ENCODE peak calls at places on chromosomes 2 and 18, in six cellular contexts. N, M, X, I, W and A are unnamed samples.

GRCh38 chr2:174711206-174711605 is 53.1 kb downstream of the CHRNA1 start:
- DNase-seq in N (no peak), M (no peak), X (no peak), I (no peak), W (no peak), A (no peak)

GRCh38 chr18:42182728-42183700 is 228.0 kb downstream of the PIK3C3 start:
- DNase-seq in N (no peak), M (no peak), X (no peak), I (no peak), W (no peak), A (no peak)

GRCh38 chr18:3596324-3597158 is 146.6 kb downstream of the TGIF1 start:
- DNase-seq in N (peak), M (peak), X (peak), I (peak), W (no peak), A (peak)

GRCh38 chr2:74910245-74910644 is 48.2 kb upstream of the POLE4 start:
- DNase-seq in N (no peak), M (no peak), X (no peak), I (no peak), W (no peak), A (no peak)

GRCh38 chr2:149344105-149344504 is 13.7 kb downstream of the LYPD6 start:
- DNase-seq in N (no peak), M (no peak), X (no peak), I (no peak), W (no peak), A (no peak)

GRCh38 chr2:236338495-236339184 is 74.4 kb upstream of the ASB18 start:
- DNase-seq in N (peak), M (no peak), X (peak), I (no peak), W (no peak), A (no peak)

GRCh38 chr2:194819367-194819766 is 837.7 kb upstream of the SLC39A10 start:
- DNase-seq in N (no peak), M (no peak), X (peak), I (no peak), W (no peak), A (no peak)

GRCh38 chr2:157746234-157746950 is 117.7 kb upstream of the ACVR1C start:
- DNase-seq in N (no peak), M (no peak), X (no peak), I (no peak), W (no peak), A (no peak)

GRCh38 chr2:203061346-203061745 is 46.7 kb downstream of the NBEAL1 start:
- DNase-seq in N (no peak), M (no peak), X (no peak), I (peak), W (no peak), A (no peak)

GRCh38 chr2:160429248-160430000 is 64.2 kb downstream of the RBMS1 start:
- DNase-seq in N (no peak), M (no peak), X (peak), I (peak), W (no peak), A (peak)

GRCh38 chr18:46220116-46220515 is 115.9 kb downstream of the HAUS1 start:
- DNase-seq in N (no peak), M (no peak), X (no peak), I (no peak), W (no peak), A (no peak)

GRCh38 chr18:39998332-39998731 is 1956.7 kb upstream of the PIK3C3 start:
- DNase-seq in N (no peak), M (no peak), X (no peak), I (no peak), W (no peak), A (no peak)

GRCh38 chr2:173028671-173029070 is 47.0 kb upstream of the MAP3K20 start:
- DNase-seq in N (no peak), M (no peak), X (no peak), I (no peak), W (no peak), A (no peak)

GRCh38 chr18:41206341-41206740 is 748.7 kb upstream of the PIK3C3 start:
- DNase-seq in N (no peak), M (no peak), X (no peak), I (no peak), W (no peak), A (no peak)

GRCh38 chr2:112692914-112693313 is 27.9 kb upstream of the NT5DC4 start:
- DNase-seq in N (no peak), M (peak), X (peak), I (peak), W (no peak), A (peak)

GRCh38 chr2:200360364-200360763 is 53.9 kb downstream of the SPATS2L start:
- DNase-seq in N (no peak), M (no peak), X (no peak), I (no peak), W (no peak), A (no peak)

GRCh38 chr18:2597639-2598038 is 26.3 kb downstream of the NDC80 start:
- DNase-seq in N (no peak), M (no peak), X (no peak), I (no peak), W (no peak), A (no peak)

GRCh38 chr2:28632791-28633190 is 118.8 kb upstream of the PPP1CB start:
- DNase-seq in N (no peak), M (no peak), X (no peak), I (no peak), W (no peak), A (no peak)

GRCh38 chr2:32626591-32627221 is 1.1 kb upstream of the TTC27 start:
- DNase-seq in N (no peak), M (no peak), X (no peak), I (no peak), W (no peak), A (no peak)

GRCh38 chr18:7584646-7585271 is 17.6 kb downstream of the PTPRM start:
- DNase-seq in N (no peak), M (no peak), X (no peak), I (no peak), W (no peak), A (no peak)

GRCh38 chr18:75003764-75004690 is 204.9 kb downstream of the PTGR3 start:
- DNase-seq in N (no peak), M (no peak), X (peak), I (no peak), W (no peak), A (no peak)

GRCh38 chr2:88038263-88039105 is 17.1 kb downstream of the KRCC1 start:
- DNase-seq in N (no peak), M (no peak), X (peak), I (peak), W (no peak), A (no peak)

GRCh38 chr2:98538280-98539041 is 69.9 kb downstream of the COA5 start:
- DNase-seq in N (no peak), M (no peak), X (no peak), I (no peak), W (no peak), A (no peak)

GRCh38 chr18:48548921-48549320 is 10.1 kb downstream of the CTIF start:
- DNase-seq in N (no peak), M (no peak), X (no peak), I (no peak), W (no peak), A (no peak)

GRCh38 chr2:240237609-240238151 is 97.2 kb upstream of the OTOS start:
- DNase-seq in N (peak), M (peak), X (no peak), I (no peak), W (no peak), A (no peak)

GRCh38 chr2:37854676-37855282 is 70.3 kb upstream of the RMDN2 start:
- DNase-seq in N (no peak), M (no peak), X (no peak), I (no peak), W (no peak), A (no peak)

GRCh38 chr2:128292599-128293425 is 25.9 kb downstream of the HS6ST1 start:
- DNase-seq in N (peak), M (no peak), X (no peak), I (no peak), W (no peak), A (no peak)

GRCh38 chr2:47077442-47078117 is 77.5 kb downstream of the STPG4 start:
- DNase-seq in N (peak), M (no peak), X (no peak), I (no peak), W (no peak), A (peak)

GRCh38 chr18:23573948-23574431 is 12.3 kb downstream of the NPC1 start:
- DNase-seq in N (no peak), M (no peak), X (no peak), I (no peak), W (no peak), A (no peak)

GRCh38 chr2:146143971-146144370 is 1624.1 kb upstream of the ZEB2 start:
- DNase-seq in N (no peak), M (no peak), X (peak), I (no peak), W (no peak), A (no peak)

GRCh38 chr2:215105607-215106354 is 32.6 kb downstream of the ABCA12 start:
- DNase-seq in N (no peak), M (no peak), X (no peak), I (peak), W (no peak), A (no peak)

GRCh38 chr2:23545811-23546210 is 160.8 kb downstream of the KLHL29 start:
- DNase-seq in N (no peak), M (no peak), X (no peak), I (no peak), W (no peak), A (no peak)

GRCh38 chr2:205462681-205463345 is 219.5 kb upstream of the NRP2 start:
- DNase-seq in N (no peak), M (no peak), X (no peak), I (no peak), W (no peak), A (no peak)

GRCh38 chr2:238521002-238521401 is 94.3 kb downstream of the ASB1 start:
- DNase-seq in N (no peak), M (no peak), X (no peak), I (no peak), W (no peak), A (no peak)

GRCh38 chr2:43461461-43462073 is 134.3 kb downstream of the THADA start:
- DNase-seq in N (no peak), M (no peak), X (no peak), I (no peak), W (peak), A (no peak)
- TF ChIP-seq POLR2A in N (no peak), M (no peak), X (no peak), I (no peak), W (no peak), A (no peak)

DNA sequence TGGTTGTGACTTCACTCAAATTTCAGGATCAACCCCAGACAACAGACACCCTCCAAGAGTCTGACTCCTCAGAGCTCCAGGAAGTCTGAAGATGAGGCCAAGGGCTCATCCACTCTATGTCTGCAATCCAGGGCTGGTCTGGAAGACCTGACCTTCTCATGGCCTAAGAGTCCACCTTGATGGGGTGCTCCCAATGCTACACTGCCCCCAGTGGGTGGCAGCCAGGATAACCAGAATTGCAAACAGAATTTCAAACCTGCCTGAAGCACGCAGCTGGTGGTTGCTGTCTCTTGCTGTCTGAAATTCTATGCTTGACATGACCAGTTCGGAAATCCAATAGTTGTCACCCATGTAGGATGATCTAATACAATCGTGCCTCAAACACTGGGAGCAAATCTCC is 96.0 kb downstream of the UXS1 start:
- DNase-seq in N (no peak), M (no peak), X (peak), I (peak), W (no peak), A (peak)
- TF ChIP-seq POLR2A in N (no peak), M (no peak), X (no peak), I (no peak), W (no peak), A (no peak)

GRCh38 chr18:79899609-79900435 is 51.6 kb downstream of the SLC66A2 start:
- DNase-seq in N (peak), M (peak), X (no peak), I (no peak), W (no peak), A (no peak)
- TF ChIP-seq POLR2A in N (no peak), M (no peak), X (no peak), I (no peak), W (no peak), A (no peak)

DNA sequence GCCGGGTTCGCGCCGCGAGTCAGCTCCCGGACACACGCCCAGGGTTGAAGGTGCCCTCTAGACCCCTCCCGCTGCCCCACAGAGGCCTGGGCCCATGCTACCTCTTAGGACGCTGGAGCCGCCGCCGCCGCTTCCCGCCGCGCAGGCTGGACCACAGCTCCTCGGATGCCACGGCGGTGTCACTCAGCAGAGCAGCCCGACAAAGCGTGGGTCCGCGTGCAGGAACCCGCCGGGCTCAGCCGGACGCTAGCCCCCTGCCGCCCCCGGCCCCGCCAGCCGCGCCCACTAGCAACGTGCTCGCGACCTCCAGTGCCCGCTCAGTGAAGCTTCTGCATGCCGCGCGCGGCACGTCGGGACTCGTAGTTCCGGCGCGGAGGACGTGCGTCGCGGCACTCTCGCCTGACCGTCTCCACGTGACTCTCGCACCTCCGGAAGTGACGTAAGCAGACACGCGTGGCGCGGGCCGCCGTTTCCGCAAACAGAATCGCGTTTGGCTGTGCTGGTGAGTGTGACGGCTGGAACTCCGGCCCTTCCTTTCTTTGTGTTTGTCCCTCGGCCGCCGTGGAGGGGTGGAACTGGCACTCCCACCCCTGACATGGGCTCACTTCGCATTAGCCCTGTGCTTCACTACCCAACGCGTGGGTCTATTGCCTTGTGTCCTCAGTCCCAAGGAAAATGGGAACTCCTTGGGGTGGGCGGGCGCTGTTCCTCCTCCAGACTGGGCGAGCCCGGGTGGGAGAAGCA is at the start of the genes FAM210A and RNMT:
- DNase-seq in N (peak), M (peak), X (peak), I (peak), W (peak), A (peak)
- TF ChIP-seq POLR2A in N (no peak), M (peak), X (peak), I (peak), W (peak), A (peak)

GRCh38 chr2:18781541-18782280 is 192.3 kb upstream of the NT5C1B start:
- DNase-seq in N (no peak), M (no peak), X (no peak), I (no peak), W (no peak), A (no peak)
- TF ChIP-seq POLR2A in N (no peak), M (no peak), X (no peak), I (no peak), W (no peak), A (no peak)

GRCh38 chr2:9951522-9952285 is at the start of gene GRHL1:
- DNase-seq in N (peak), M (peak), X (peak), I (peak), W (peak), A (peak)
- TF ChIP-seq POLR2A in N (no peak), M (no peak), X (no peak), I (peak), W (no peak), A (no peak)

GRCh38 chr2:26982102-26982742 is 11.8 kb downstream of the MAPRE3 start:
- DNase-seq in N (peak), M (peak), X (peak), I (peak), W (peak), A (peak)
- TF ChIP-seq POLR2A in N (no peak), M (no peak), X (no peak), I (no peak), W (no peak), A (no peak)

GRCh38 chr2:61538920-61539559 is 884 bp upstream of the XPO1 start:
- DNase-seq in N (peak), M (peak), X (peak), I (peak), W (no peak), A (peak)
- TF ChIP-seq POLR2A in N (no peak), M (no peak), X (no peak), I (no peak), W (peak), A (no peak)